ENCODE peak calls at places on chromosomes 16 and 17, in five cellular contexts. P is DND-41, Z is endodermal cell, D is PC-3, C is endothelial cell of umbilical vein. T is an unnamed sample.

GRCh38 chr16:1996175-1996574 is 6.4 kb downstream of the SYNGR3 start:
- DNase-seq in P (no peak), Z (no peak), D (no peak), C (no peak), T (no peak)

GRCh38 chr16:79190542-79190941 is 410.0 kb downstream of the MAF start:
- DNase-seq in P (no peak), Z (no peak), D (no peak), C (no peak), T (no peak)

GRCh38 chr17:65057520-65058075 is 1.1 kb upstream of the GNA13 start:
- DNase-seq in P (no peak), Z (no peak), D (no peak), C (no peak), T (peak; percentile 92)

GRCh38 chr16:46914556-46915201 is 30.5 kb downstream of the GPT2 start:
- DNase-seq in P (no peak), Z (no peak), D (no peak), C (no peak), T (no peak)

GRCh38 chr16:71628810-71629209 is 2.8 kb downstream of the MARVELD3 start:
- DNase-seq in P (no peak), Z (peak; percentile 49), D (peak; percentile 30), C (peak; percentile 54), T (no peak)

GRCh38 chr17:67772679-67773078 is 52.6 kb upstream of the BPTF start:
- DNase-seq in P (no peak), Z (no peak), D (no peak), C (no peak), T (no peak)

GRCh38 chr16:86961133-86961720 is 356.0 kb downstream of the C16orf95 start:
- DNase-seq in P (no peak), Z (no peak), D (no peak), C (no peak), T (peak; percentile 81)

GRCh38 chr16:71885261-71885650 is 1.3 kb upstream of the ZNF821 start:
- DNase-seq in P (no peak), Z (peak; percentile 60), D (peak; percentile 24), C (no peak), T (no peak)

GRCh38 chr16:15650698-15651161 is 685 bp downstream of the NDE1 start:
- DNase-seq in P (peak; percentile 20), Z (peak; percentile 79), D (peak; percentile 21), C (peak; percentile 37), T (peak; percentile 75)

GRCh38 chr16:85041184-85041928 is 13.8 kb downstream of the KIAA0513 start:
- DNase-seq in P (no peak), Z (peak; percentile 20), D (no peak), C (no peak), T (no peak)

GRCh38 chr17:39752241-39752831 is 14.6 kb downstream of the GRB7 start:
- DNase-seq in P (no peak), Z (peak; percentile 64), D (no peak), C (no peak), T (no peak)

GRCh38 chr17:65933290-65933689 is 258.6 kb downstream of the CEP112 start:
- DNase-seq in P (no peak), Z (no peak), D (no peak), C (no peak), T (no peak)

GRCh38 chr17:34318474-34318873 is 761 bp upstream of the CCL8 start:
- DNase-seq in P (peak; percentile 25), Z (peak; percentile 83), D (peak; percentile 1), C (no peak), T (no peak)

GRCh38 chr16:4376126-4376819 is 4.6 kb downstream of the VASN start:
- DNase-seq in P (no peak), Z (no peak), D (peak; percentile 60), C (no peak), T (peak; percentile 98)

GRCh38 chr17:82167028-82167427 is 45.6 kb downstream of the CCDC57 start:
- DNase-seq in P (no peak), Z (no peak), D (no peak), C (no peak), T (no peak)

GRCh38 chr17:31724026-31724425 is 135.0 kb downstream of the COPRS start:
- DNase-seq in P (no peak), Z (no peak), D (no peak), C (peak; percentile 74), T (no peak)

GRCh38 chr17:80032614-80033171 is 3.0 kb downstream of the TBC1D16 start:
- DNase-seq in P (no peak), Z (no peak), D (no peak), C (no peak), T (no peak)

GRCh38 chr16:17921357-17921978 is 415.1 kb downstream of the NPIPA8 start:
- DNase-seq in P (peak; percentile 56), Z (peak; percentile 81), D (peak; percentile 3), C (no peak), T (no peak)

GRCh38 chr17:17300624-17301568 is 2.3 kb upstream of the NT5M start:
- DNase-seq in P (no peak), Z (peak; percentile 99), D (no peak), C (peak; percentile 47), T (peak; percentile 80)

GRCh38 chr17:72538921-72539352 is 418.1 kb downstream of the SOX9 start:
- DNase-seq in P (no peak), Z (peak; percentile 83), D (no peak), C (no peak), T (no peak)

GRCh38 chr16:56610017-56610608 is 1.7 kb downstream of the MT2A start:
- DNase-seq in P (peak; percentile 50), Z (no peak), D (peak; percentile 47), C (peak; percentile 73), T (peak; percentile 74)

GRCh38 chr17:17169396-17169795 is 36.7 kb downstream of the PLD6 start:
- DNase-seq in P (no peak), Z (no peak), D (no peak), C (no peak), T (no peak)

GRCh38 chr16:396605-397004 is 394 bp upstream of the NME4 start:
- DNase-seq in P (peak; percentile 79), Z (peak; percentile 83), D (peak; percentile 54), C (peak; percentile 55), T (peak; percentile 80)

GRCh38 chr16:55613578-55614333 is 42.0 kb upstream of the SLC6A2 start:
- DNase-seq in P (no peak), Z (no peak), D (no peak), C (peak; percentile 72), T (no peak)

GRCh38 chr17:60887607-60888028 is 210.0 kb downstream of the BCAS3 start:
- DNase-seq in P (no peak), Z (no peak), D (peak; percentile 29), C (no peak), T (no peak)

GRCh38 chr17:57524790-57525543 is 220.1 kb downstream of the CCDC182 start:
- DNase-seq in P (peak; percentile 73), Z (no peak), D (no peak), C (no peak), T (no peak)

GRCh38 chr17:65020284-65020683 is 36.3 kb downstream of the GNA13 start:
- DNase-seq in P (no peak), Z (no peak), D (peak; percentile 67), C (no peak), T (no peak)

GRCh38 chr16:11298143-11298900 is 17.2 kb upstream of the PRM1 start:
- DNase-seq in P (peak; percentile 33), Z (no peak), D (no peak), C (no peak), T (no peak)

GRCh38 chr16:11300560-11300892 is 19.4 kb upstream of the PRM1 start:
- DNase-seq in P (no peak), Z (no peak), D (no peak), C (no peak), T (no peak)

GRCh38 chr16:11297492-11298142 is 16.5 kb upstream of the PRM1 start:
- DNase-seq in P (peak; percentile 97), Z (peak; percentile 82), D (no peak), C (peak; percentile 15), T (peak; percentile 94)

GRCh38 chr16:11301645-11302513 is 20.7 kb upstream of the PRM1 start:
- DNase-seq in P (no peak), Z (no peak), D (no peak), C (no peak), T (no peak)

DNA sequence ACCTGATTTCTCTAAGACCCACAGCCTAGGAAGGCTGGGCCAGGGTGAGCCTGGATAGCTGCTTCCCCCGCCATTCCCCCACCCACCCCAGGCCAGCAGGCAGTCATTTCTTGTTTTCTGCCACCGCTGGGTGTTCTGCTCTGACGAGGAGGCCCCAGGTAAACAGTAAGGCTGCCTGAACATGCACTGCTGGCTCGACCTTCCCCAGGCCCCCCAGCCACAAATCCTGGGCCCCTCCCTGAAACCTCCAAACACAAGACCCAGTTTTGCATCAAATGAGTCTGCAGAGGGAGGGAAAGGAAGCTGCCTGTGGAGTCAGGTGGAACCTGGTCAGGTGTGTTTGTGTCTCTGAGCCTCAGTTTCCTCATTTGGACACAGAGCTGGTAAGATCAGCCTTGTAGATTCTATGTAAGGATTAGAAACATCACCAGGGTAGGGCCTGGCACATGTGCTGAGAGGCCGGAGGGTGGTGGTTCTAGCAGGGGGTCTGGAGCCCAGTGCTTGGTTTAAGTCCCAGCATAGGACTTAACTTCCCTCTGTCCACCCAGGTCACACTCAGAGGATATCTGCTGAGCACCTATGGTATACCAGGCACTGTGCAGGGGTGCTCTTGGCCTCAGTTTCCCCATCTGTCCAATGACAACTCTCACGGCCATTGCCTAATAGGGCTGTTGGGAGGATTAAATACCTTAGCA is 18.9 kb upstream of the PRM1 start:
- DNase-seq in P (no peak), Z (no peak), D (no peak), C (no peak), T (no peak)
- H3K27ac ChIP-seq in P (peak overlapping the region; percentile 53), Z (no peak overlapping the region), D (no peak overlapping the region), C (no peak overlapping the region), T (no peak overlapping the region)

DNA sequence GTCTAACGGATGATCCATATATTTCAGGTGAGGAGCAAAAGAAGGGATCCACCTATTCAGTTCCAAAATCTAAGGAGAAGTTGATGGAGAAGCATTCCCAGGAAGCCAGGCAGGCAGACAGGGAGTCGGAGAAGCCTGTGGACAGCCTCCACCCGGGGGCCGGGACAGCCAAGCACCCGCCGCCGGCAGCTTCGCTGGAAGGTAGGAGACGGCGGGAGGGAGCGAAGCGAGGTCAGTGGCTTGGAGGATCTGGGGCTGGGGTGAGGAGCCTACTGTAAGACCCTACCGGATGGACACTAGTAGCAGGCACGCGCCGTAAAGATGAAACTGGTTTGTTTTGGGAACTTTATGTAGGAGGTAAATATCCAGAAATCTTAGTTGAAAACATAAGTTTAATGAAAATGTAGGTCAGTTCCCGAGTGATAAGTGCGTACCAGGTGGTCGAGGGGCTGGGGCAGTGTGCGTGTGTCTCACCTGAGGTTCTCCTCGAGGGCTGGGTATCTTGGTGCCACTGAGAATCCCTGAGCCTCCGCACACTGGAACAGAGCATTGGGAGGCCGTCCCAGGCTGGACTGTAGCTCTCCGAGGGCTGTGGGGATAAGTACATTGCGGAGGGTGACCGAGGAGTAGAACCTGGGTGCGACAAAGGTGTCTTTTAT is 714 bp downstream of the SPATA33 start:
- DNase-seq in P (no peak), Z (peak; percentile 67), D (peak; percentile 9), C (no peak), T (peak; percentile 77)
- H3K9ac ChIP-seq in P (peak overlapping the region; percentile 65), Z (peak overlapping the region; percentile 82), D (peak overlapping the region; percentile 91), C (peak overlapping the region; percentile 77), T (peak overlapping the region; percentile 83)

DNA sequence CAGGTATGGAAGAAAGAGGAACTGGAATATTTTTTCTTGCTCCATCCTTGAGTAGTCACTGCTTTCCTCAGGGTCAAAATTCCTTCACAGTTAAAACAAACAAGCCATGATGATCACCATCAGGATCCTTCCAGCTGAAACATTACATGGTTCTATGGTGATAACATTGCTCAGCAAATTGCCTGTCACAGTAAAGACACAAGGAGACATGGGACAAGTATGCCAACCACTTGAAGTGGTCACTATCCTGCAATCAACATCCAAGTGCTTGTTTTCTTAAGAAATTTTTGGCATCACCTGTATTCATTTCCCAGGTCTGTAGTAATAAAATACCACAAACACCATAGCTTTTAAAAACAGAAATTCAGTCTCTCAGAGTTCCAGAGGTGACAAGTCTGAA is 662.2 kb downstream of the CDH8 start:
- DNase-seq in P (no peak), Z (no peak), D (no peak), C (no peak), T (no peak)
- TF ChIP-seq CTCF in P (no peak), Z (no peak), D (no peak), C (no peak), T (no peak)

GRCh38 chr17:35692811-35693210 is 38.6 kb upstream of the RASL10B start:
- DNase-seq in P (no peak), Z (no peak), D (no peak), C (peak; percentile 26), T (no peak)
- H3K27ac ChIP-seq in P (no peak overlapping the region), Z (no peak overlapping the region), D (no peak overlapping the region), C (no peak overlapping the region), T (no peak overlapping the region)